ENCODE peak calls at places on chromosomes 1 and 21, in six cellular contexts. One of them, this sample, is unnamed.

GRCh38 chr1:150507912-150508864 is at the start of gene ECM1:
- DNase-seq in body of pancreas: no peak
- DNase-seq in CD8-positive, alpha-beta memory T cell: no peak
- DNase-seq in tibial artery: peak; percentile 77
- DNase-seq in astrocyte: peak; percentile 74
- DNase-seq in HFF-Myc: peak; percentile 67
- DNase-seq in this sample: no peak

GRCh38 chr1:179369751-179370341 is 4.1 kb downstream of the AXDND1 start:
- DNase-seq in HFF-Myc: peak; percentile 57
- DNase-seq in astrocyte: peak; percentile 37
- DNase-seq in body of pancreas: peak; percentile 33
- DNase-seq in tibial artery: no peak
- DNase-seq in CD8-positive, alpha-beta memory T cell: no peak
- DNase-seq in this sample: peak; percentile 73

GRCh38 chr1:168687796-168688195 is 41.2 kb downstream of the DPT start:
- DNase-seq in HFF-Myc: no peak
- DNase-seq in body of pancreas: no peak
- DNase-seq in tibial artery: no peak
- DNase-seq in astrocyte: no peak
- DNase-seq in CD8-positive, alpha-beta memory T cell: no peak
- DNase-seq in this sample: no peak

GRCh38 chr21:35021546-35021945 is 27.6 kb downstream of the RUNX1 start:
- DNase-seq in HFF-Myc: no peak
- DNase-seq in astrocyte: no peak
- DNase-seq in tibial artery: no peak
- DNase-seq in CD8-positive, alpha-beta memory T cell: no peak
- DNase-seq in body of pancreas: no peak
- DNase-seq in this sample: no peak

GRCh38 chr1:36984026-36984425 is 50.3 kb downstream of the GRIK3 start:
- DNase-seq in body of pancreas: no peak
- DNase-seq in CD8-positive, alpha-beta memory T cell: no peak
- DNase-seq in astrocyte: no peak
- DNase-seq in tibial artery: no peak
- DNase-seq in HFF-Myc: no peak
- DNase-seq in this sample: no peak

GRCh38 chr21:37416914-37417313 is 50.3 kb downstream of the DYRK1A start:
- DNase-seq in body of pancreas: no peak
- DNase-seq in CD8-positive, alpha-beta memory T cell: no peak
- DNase-seq in HFF-Myc: no peak
- DNase-seq in tibial artery: no peak
- DNase-seq in astrocyte: no peak
- DNase-seq in this sample: no peak

GRCh38 chr1:38285807-38286530 is 239.4 kb upstream of the POU3F1 start:
- DNase-seq in HFF-Myc: no peak
- DNase-seq in tibial artery: no peak
- DNase-seq in CD8-positive, alpha-beta memory T cell: no peak
- DNase-seq in body of pancreas: no peak
- DNase-seq in astrocyte: no peak
- DNase-seq in this sample: no peak

GRCh38 chr1:232684331-232685105 is 54.6 kb upstream of the SIPA1L2 start:
- DNase-seq in tibial artery: no peak
- DNase-seq in astrocyte: peak; percentile 71
- DNase-seq in body of pancreas: no peak
- DNase-seq in CD8-positive, alpha-beta memory T cell: no peak
- DNase-seq in HFF-Myc: no peak
- DNase-seq in this sample: no peak

GRCh38 chr1:220879090-220879508 is at the start of gene HLX:
- DNase-seq in body of pancreas: peak; percentile 73
- DNase-seq in HFF-Myc: peak; percentile 68
- DNase-seq in astrocyte: peak; percentile 81
- DNase-seq in tibial artery: peak; percentile 94
- DNase-seq in CD8-positive, alpha-beta memory T cell: no peak
- DNase-seq in this sample: no peak

GRCh38 chr1:47881505-47882442 is 115.4 kb downstream of the TRABD2B start:
- DNase-seq in HFF-Myc: peak; percentile 88
- DNase-seq in body of pancreas: peak; percentile 64
- DNase-seq in tibial artery: no peak
- DNase-seq in CD8-positive, alpha-beta memory T cell: no peak
- DNase-seq in astrocyte: no peak
- DNase-seq in this sample: no peak

GRCh38 chr1:245330951-245331350 is 176.2 kb downstream of the KIF26B start:
- DNase-seq in body of pancreas: no peak
- DNase-seq in CD8-positive, alpha-beta memory T cell: no peak
- DNase-seq in tibial artery: no peak
- DNase-seq in astrocyte: no peak
- DNase-seq in HFF-Myc: no peak
- DNase-seq in this sample: no peak

GRCh38 chr1:235913311-235913710 is 46.6 kb upstream of the LYST start:
- DNase-seq in body of pancreas: no peak
- DNase-seq in astrocyte: no peak
- DNase-seq in CD8-positive, alpha-beta memory T cell: no peak
- DNase-seq in HFF-Myc: no peak
- DNase-seq in tibial artery: no peak
- DNase-seq in this sample: no peak

GRCh38 chr1:28180310-28181305 is 4.1 kb upstream of the PTAFR start:
- DNase-seq in CD8-positive, alpha-beta memory T cell: no peak
- DNase-seq in tibial artery: no peak
- DNase-seq in astrocyte: no peak
- DNase-seq in HFF-Myc: no peak
- DNase-seq in body of pancreas: no peak
- DNase-seq in this sample: no peak

GRCh38 chr1:172537827-172538391 is 5.0 kb downstream of the SUCO start:
- DNase-seq in CD8-positive, alpha-beta memory T cell: no peak
- DNase-seq in astrocyte: peak; percentile 70
- DNase-seq in HFF-Myc: peak; percentile 16
- DNase-seq in tibial artery: no peak
- DNase-seq in body of pancreas: no peak
- DNase-seq in this sample: no peak
- H3K4me3 ChIP-seq in CD8-positive, alpha-beta memory T cell: no peak overlapping the region
- H3K4me3 ChIP-seq in astrocyte: no peak overlapping the region
- H3K4me3 ChIP-seq in HFF-Myc: no peak overlapping the region
- H3K4me3 ChIP-seq in tibial artery: no peak overlapping the region
- H3K4me3 ChIP-seq in body of pancreas: no peak overlapping the region
- H3K4me3 ChIP-seq in this sample: no peak overlapping the region

GRCh38 chr1:229339086-229339485 is 3.8 kb downstream of the CCSAP start:
- DNase-seq in HFF-Myc: no peak
- DNase-seq in CD8-positive, alpha-beta memory T cell: no peak
- DNase-seq in body of pancreas: no peak
- DNase-seq in tibial artery: no peak
- DNase-seq in astrocyte: no peak
- DNase-seq in this sample: no peak
- H3K4me3 ChIP-seq in HFF-Myc: no peak overlapping the region
- H3K4me3 ChIP-seq in CD8-positive, alpha-beta memory T cell: no peak overlapping the region
- H3K4me3 ChIP-seq in body of pancreas: no peak overlapping the region
- H3K4me3 ChIP-seq in tibial artery: no peak overlapping the region
- H3K4me3 ChIP-seq in astrocyte: no peak overlapping the region
- H3K4me3 ChIP-seq in this sample: no peak overlapping the region

GRCh38 chr1:12063141-12064072 is at the start of gene TNFRSF8:
- DNase-seq in HFF-Myc: no peak
- DNase-seq in body of pancreas: no peak
- DNase-seq in CD8-positive, alpha-beta memory T cell: no peak
- DNase-seq in astrocyte: no peak
- DNase-seq in tibial artery: no peak
- DNase-seq in this sample: peak; percentile 76
- H3K4me3 ChIP-seq in HFF-Myc: peak within 1 kb of the TSS; percentile 76
- H3K4me3 ChIP-seq in body of pancreas: no peak within 1 kb of the TSS
- H3K4me3 ChIP-seq in CD8-positive, alpha-beta memory T cell: peak within 1 kb of the TSS; percentile 34
- H3K4me3 ChIP-seq in astrocyte: no peak within 1 kb of the TSS
- H3K4me3 ChIP-seq in tibial artery: no peak within 1 kb of the TSS
- H3K4me3 ChIP-seq in this sample: peak within 1 kb of the TSS; percentile 68

DNA sequence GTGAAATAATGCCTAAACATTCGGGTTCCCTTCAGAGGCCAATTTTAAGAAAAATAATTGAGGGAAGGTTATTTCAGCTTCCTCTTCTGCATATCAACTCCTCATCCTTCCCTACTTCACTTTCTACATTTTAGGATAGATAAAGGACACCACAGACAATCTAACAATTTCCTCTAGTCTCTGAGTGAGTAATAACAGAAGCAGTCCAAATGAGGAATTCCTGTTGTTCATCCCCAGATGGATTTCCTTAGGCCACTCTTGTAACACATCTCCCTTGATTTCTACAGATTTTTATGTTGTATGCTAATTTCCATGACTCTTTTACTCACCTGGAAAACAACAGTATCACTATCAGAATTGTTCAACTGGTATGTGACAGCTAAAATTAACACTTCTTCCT is 87.7 kb upstream of the LYPLAL1 start:
- DNase-seq in astrocyte: peak; percentile 77
- DNase-seq in body of pancreas: no peak
- DNase-seq in CD8-positive, alpha-beta memory T cell: no peak
- DNase-seq in HFF-Myc: no peak
- DNase-seq in tibial artery: no peak
- DNase-seq in this sample: no peak
- H3K4me3 ChIP-seq in astrocyte: no peak overlapping the region
- H3K4me3 ChIP-seq in body of pancreas: no peak overlapping the region
- H3K4me3 ChIP-seq in CD8-positive, alpha-beta memory T cell: no peak overlapping the region
- H3K4me3 ChIP-seq in HFF-Myc: no peak overlapping the region
- H3K4me3 ChIP-seq in tibial artery: no peak overlapping the region
- H3K4me3 ChIP-seq in this sample: no peak overlapping the region

DNA sequence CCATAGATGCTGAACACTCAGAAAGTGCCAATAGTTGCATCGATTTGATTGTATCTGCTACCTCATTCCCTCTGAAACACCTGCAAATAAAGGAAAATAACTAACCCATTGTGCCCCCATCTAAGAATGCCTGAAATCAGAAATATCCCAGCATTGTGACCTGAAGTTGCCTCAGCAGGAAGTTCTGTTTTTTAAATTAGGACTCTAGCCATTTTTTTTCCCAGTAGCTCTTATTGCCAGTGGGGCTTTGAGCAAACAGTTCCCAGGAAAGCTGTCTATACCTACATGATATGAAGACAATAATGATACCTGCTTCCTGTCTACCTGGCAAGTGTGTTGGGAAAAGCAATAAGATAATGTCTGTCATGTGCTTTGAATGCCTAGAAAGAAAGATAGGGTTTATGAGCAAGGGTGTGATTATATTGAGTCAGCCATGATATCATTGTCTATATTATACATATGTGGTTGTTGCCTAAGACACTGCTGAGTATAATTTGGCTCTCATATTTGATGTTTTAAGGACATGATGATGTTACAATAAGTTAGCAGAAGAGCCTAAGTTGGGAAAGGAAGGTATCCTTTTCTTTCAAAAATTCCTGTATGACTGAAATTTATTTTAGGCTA is 99.4 kb upstream of the CDC42BPA start:
- DNase-seq in CD8-positive, alpha-beta memory T cell: no peak
- DNase-seq in tibial artery: no peak
- DNase-seq in astrocyte: no peak
- DNase-seq in body of pancreas: no peak
- DNase-seq in HFF-Myc: no peak
- DNase-seq in this sample: no peak
- H3K4me3 ChIP-seq in CD8-positive, alpha-beta memory T cell: no peak overlapping the region
- H3K4me3 ChIP-seq in tibial artery: no peak overlapping the region
- H3K4me3 ChIP-seq in astrocyte: no peak overlapping the region
- H3K4me3 ChIP-seq in body of pancreas: no peak overlapping the region
- H3K4me3 ChIP-seq in HFF-Myc: no peak overlapping the region
- H3K4me3 ChIP-seq in this sample: no peak overlapping the region

GRCh38 chr1:50917796-50918137 is 42.3 kb downstream of the FAF1 start:
- DNase-seq in body of pancreas: no peak
- DNase-seq in tibial artery: no peak
- DNase-seq in astrocyte: no peak
- DNase-seq in HFF-Myc: no peak
- DNase-seq in CD8-positive, alpha-beta memory T cell: no peak
- DNase-seq in this sample: no peak
- H3K4me3 ChIP-seq in body of pancreas: no peak overlapping the region
- H3K4me3 ChIP-seq in tibial artery: no peak overlapping the region
- H3K4me3 ChIP-seq in astrocyte: no peak overlapping the region
- H3K4me3 ChIP-seq in HFF-Myc: no peak overlapping the region
- H3K4me3 ChIP-seq in CD8-positive, alpha-beta memory T cell: no peak overlapping the region
- H3K4me3 ChIP-seq in this sample: no peak overlapping the region

DNA sequence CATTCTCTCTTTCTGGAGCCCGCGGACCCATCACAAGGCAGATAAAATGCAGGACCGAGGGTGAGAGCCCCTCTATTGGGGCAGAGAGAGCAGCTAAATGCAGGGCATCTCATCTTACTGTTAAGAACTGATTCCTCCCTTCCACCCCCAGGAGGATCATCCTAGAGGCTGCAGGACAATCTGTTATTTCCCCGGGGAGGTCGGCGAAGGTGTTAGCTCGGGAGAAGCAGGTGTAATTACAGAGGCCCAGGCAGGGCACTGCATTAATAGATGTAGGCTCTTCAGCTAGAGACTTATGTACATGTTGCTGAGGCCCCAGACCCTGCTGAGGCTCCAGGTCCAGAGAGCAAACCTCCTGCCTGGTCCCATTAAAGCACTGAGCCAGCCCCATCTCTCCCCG is 320.3 kb upstream of the VAMP3 start:
- DNase-seq in HFF-Myc: no peak
- DNase-seq in tibial artery: no peak
- DNase-seq in astrocyte: no peak
- DNase-seq in body of pancreas: no peak
- DNase-seq in CD8-positive, alpha-beta memory T cell: no peak
- DNase-seq in this sample: no peak
- H3K4me3 ChIP-seq in HFF-Myc: no peak overlapping the region
- H3K4me3 ChIP-seq in tibial artery: no peak overlapping the region
- H3K4me3 ChIP-seq in astrocyte: no peak overlapping the region
- H3K4me3 ChIP-seq in body of pancreas: no peak overlapping the region
- H3K4me3 ChIP-seq in CD8-positive, alpha-beta memory T cell: no peak overlapping the region
- H3K4me3 ChIP-seq in this sample: no peak overlapping the region